ENCODE peak calls at places on chromosomes 7 and 10, in four cellular contexts. N is T-cell, D is EH, X is lower leg skin. Q is an unnamed sample.

GRCh38 chr10:114967071-114967470 is 29.1 kb downstream of the TRUB1 start:
- DNase-seq in N (no peak), D (peak), X (no peak), Q (no peak)

GRCh38 chr10:52621635-52622079 is 150.9 kb downstream of the MBL2 start:
- DNase-seq in N (no peak), D (peak), X (no peak), Q (no peak)

GRCh38 chr7:44153948-44154335 is 12.8 kb upstream of the MYL7 start:
- DNase-seq in N (no peak), D (no peak), X (peak), Q (no peak)

GRCh38 chr7:134421998-134422397 is 36.9 kb downstream of the AKR1B1 start:
- DNase-seq in N (no peak), D (peak), X (no peak), Q (no peak)

GRCh38 chr7:128672927-128673517 is 930 bp downstream of the GARIN1A start:
- DNase-seq in N (no peak), D (peak), X (peak), Q (no peak)

GRCh38 chr7:40972426-40972825 is 730.5 kb downstream of the INHBA start:
- DNase-seq in N (no peak), D (no peak), X (no peak), Q (no peak)

GRCh38 chr10:61503051-61503450 is 49.9 kb upstream of the TMEM26 start:
- DNase-seq in N (no peak), D (peak), X (no peak), Q (no peak)

GRCh38 chr10:69065406-69066361 is 22.2 kb upstream of the SRGN start:
- DNase-seq in N (no peak), D (peak), X (no peak), Q (no peak)

GRCh38 chr10:89793649-89794254 is 92.4 kb downstream of the KIF20B start:
- DNase-seq in N (peak), D (peak), X (no peak), Q (peak)

GRCh38 chr10:97842658-97843295 is 6.9 kb upstream of the GOLGA7B start:
- DNase-seq in N (no peak), D (peak), X (no peak), Q (no peak)

GRCh38 chr7:105880571-105881330 is 4.4 kb upstream of the ATXN7L1 start:
- DNase-seq in N (no peak), D (no peak), X (no peak), Q (no peak)

GRCh38 chr10:2978111-2978510 is 89.2 kb upstream of the PFKP start:
- DNase-seq in N (no peak), D (peak), X (no peak), Q (no peak)

Q was measured in effector memory CD4-positive, alpha-beta T cell.